ENCODE peak calls at places on chromosomes 2 and 18, in eight cellular contexts. D is AG04450, G is trophoblast cell, T is colonic mucosa, E is right cardiac atrium, I is K562, M is astrocyte, J is left ventricle myocardium inferior. X is an unnamed sample.
A peak's percentile ranks its signal among the peaks of the same experiment; 100 is the strongest.

GRCh38 chr18:59359576-59359952 is 499 bp upstream of the LMAN1 start:
- DNase-seq in M (no peak), T (no peak), D (no peak), J (no peak), E (no peak), I (no peak), G (no peak), X (no peak)

GRCh38 chr2:151730242-151730975 is 3.9 kb downstream of the NEB start:
- DNase-seq in T (no peak), J (no peak), D (no peak), E (no peak), M (peak; percentile 64), G (no peak), I (no peak), X (no peak)

GRCh38 chr2:241943961-241944575 is 74.5 kb downstream of the RTP5 start:
- DNase-seq in T (no peak), M (no peak), J (no peak), E (no peak), I (no peak), G (no peak), D (no peak), X (no peak)

GRCh38 chr18:57802166-57802868 is 798 bp downstream of the ATP8B1 start:
- DNase-seq in E (no peak), J (no peak), M (no peak), G (no peak), T (no peak), I (no peak), D (no peak), X (no peak)

GRCh38 chr2:105856576-105856975 is 111.9 kb downstream of the NCK2 start:
- DNase-seq in G (no peak), J (no peak), I (no peak), T (no peak), E (no peak), M (no peak), D (no peak), X (no peak)

GRCh38 chr2:68151037-68151436 is 6.7 kb upstream of the PNO1 start:
- DNase-seq in I (no peak), T (no peak), G (no peak), D (no peak), M (no peak), J (no peak), E (no peak), X (no peak)

GRCh38 chr2:217729426-217730058 is 273.3 kb downstream of the TNS1 start:
- DNase-seq in I (no peak), G (no peak), J (peak; percentile 60), E (peak; percentile 37), T (no peak), M (no peak), D (no peak), X (peak; percentile 56)

GRCh38 chr2:174971868-174972781 is 33.1 kb downstream of the CHN1 start:
- DNase-seq in G (peak; percentile 69), M (peak; percentile 89), E (no peak), D (peak; percentile 10), J (no peak), T (peak; percentile 68), I (no peak), X (no peak)

GRCh38 chr2:235570966-235571692 is 77.3 kb downstream of the AGAP1 start:
- DNase-seq in M (no peak), G (no peak), J (no peak), E (no peak), I (peak; percentile 25), T (no peak), D (no peak), X (no peak)

GRCh38 chr2:53896864-53897263 is 37.1 kb upstream of the GPR75 start:
- DNase-seq in J (no peak), I (no peak), G (no peak), E (no peak), T (no peak), M (peak; percentile 51), D (peak; percentile 6), X (no peak)

GRCh38 chr2:140586379-140586778 is 1544.4 kb downstream of the LRP1B start:
- DNase-seq in I (no peak), D (no peak), M (no peak), G (no peak), E (no peak), T (peak; percentile 28), J (no peak), X (no peak)

GRCh38 chr2:137411556-137411955 is 552.7 kb upstream of the HNMT start:
- DNase-seq in J (no peak), M (no peak), T (no peak), G (peak; percentile 75), E (no peak), D (no peak), I (no peak), X (no peak)

GRCh38 chr2:216659301-216659700 is 26.1 kb downstream of the IGFBP2 start:
- DNase-seq in M (no peak), E (no peak), I (no peak), J (no peak), T (no peak), D (no peak), G (no peak), X (no peak)

GRCh38 chr2:190267302-190267701 is 52.3 kb downstream of the HIBCH start:
- DNase-seq in M (peak; percentile 84), I (peak; percentile 31), G (peak; percentile 72), J (no peak), T (no peak), E (no peak), D (peak; percentile 50), X (no peak)

GRCh38 chr18:61398961-61399632 is 65.9 kb downstream of the CDH20 start:
- DNase-seq in D (peak; percentile 16), E (no peak), M (peak; percentile 73), T (no peak), G (no peak), I (no peak), J (no peak), X (no peak)

GRCh38 chr2:237733677-237734300 is 64.8 kb upstream of the RBM44 start:
- DNase-seq in I (no peak), D (no peak), J (no peak), E (no peak), M (no peak), T (no peak), G (no peak), X (no peak)

GRCh38 chr18:1760901-1761300 is 810.4 kb downstream of the METTL4 start:
- DNase-seq in G (no peak), D (no peak), E (no peak), J (no peak), T (no peak), M (peak; percentile 3), I (no peak), X (no peak)

GRCh38 chr2:37156071-37156856 is 516 bp downstream of the EIF2AK2 start:
- DNase-seq in D (no peak), G (peak; percentile 29), E (peak; percentile 78), J (peak; percentile 41), T (peak; percentile 55), I (peak; percentile 52), M (peak; percentile 62), X (peak; percentile 44)

GRCh38 chr2:2157400-2157799 is 173.7 kb downstream of the MYT1L start:
- DNase-seq in D (no peak), E (no peak), G (no peak), T (no peak), I (no peak), M (no peak), J (no peak), X (no peak)
- H3K9me3 ChIP-seq in D (peaks cover 63% of the 10 kb centered on the region), E (peaks cover 3% of the 10 kb centered on the region), G (peaks cover 7% of the 10 kb centered on the region), T (no peaks in the 10 kb centered on the region), I (peaks cover 2% of the 10 kb centered on the region), M (peaks cover 5% of the 10 kb centered on the region), J (peaks cover 18% of the 10 kb centered on the region), X (peaks cover 17% of the 10 kb centered on the region)

GRCh38 chr2:240735476-240735875 is 43.8 kb downstream of the AQP12A start:
- DNase-seq in J (no peak), E (no peak), I (no peak), D (no peak), T (no peak), G (no peak), M (no peak), X (no peak)

GRCh38 chr2:240732911-240733622 is 41.4 kb downstream of the AQP12A start:
- DNase-seq in M (no peak), T (no peak), D (no peak), J (no peak), I (no peak), E (no peak), G (no peak), X (no peak)

GRCh38 chr2:240732184-240732583 is 40.5 kb downstream of the AQP12A start:
- DNase-seq in D (no peak), I (no peak), G (no peak), M (no peak), E (no peak), J (no peak), T (no peak), X (no peak)

GRCh38 chr2:240734756-240735155 is 43.1 kb downstream of the AQP12A start:
- DNase-seq in E (no peak), M (no peak), T (no peak), I (no peak), D (no peak), G (no peak), J (no peak), X (no peak)

GRCh38 chr2:240733803-240734495 is 42.3 kb downstream of the AQP12A start:
- DNase-seq in M (no peak), G (no peak), I (no peak), J (no peak), T (no peak), D (no peak), E (no peak), X (no peak)
- H3K27me3 ChIP-seq in M (peaks cover 2% of the 10 kb centered on the region), G (no peaks in the 10 kb centered on the region), I (peaks cover 52% of the 10 kb centered on the region), J (peaks cover 70% of the 10 kb centered on the region), T (no peaks in the 10 kb centered on the region), D (peaks cover 22% of the 10 kb centered on the region), E (no peaks in the 10 kb centered on the region), X (peaks cover 23% of the 10 kb centered on the region)

DNA sequence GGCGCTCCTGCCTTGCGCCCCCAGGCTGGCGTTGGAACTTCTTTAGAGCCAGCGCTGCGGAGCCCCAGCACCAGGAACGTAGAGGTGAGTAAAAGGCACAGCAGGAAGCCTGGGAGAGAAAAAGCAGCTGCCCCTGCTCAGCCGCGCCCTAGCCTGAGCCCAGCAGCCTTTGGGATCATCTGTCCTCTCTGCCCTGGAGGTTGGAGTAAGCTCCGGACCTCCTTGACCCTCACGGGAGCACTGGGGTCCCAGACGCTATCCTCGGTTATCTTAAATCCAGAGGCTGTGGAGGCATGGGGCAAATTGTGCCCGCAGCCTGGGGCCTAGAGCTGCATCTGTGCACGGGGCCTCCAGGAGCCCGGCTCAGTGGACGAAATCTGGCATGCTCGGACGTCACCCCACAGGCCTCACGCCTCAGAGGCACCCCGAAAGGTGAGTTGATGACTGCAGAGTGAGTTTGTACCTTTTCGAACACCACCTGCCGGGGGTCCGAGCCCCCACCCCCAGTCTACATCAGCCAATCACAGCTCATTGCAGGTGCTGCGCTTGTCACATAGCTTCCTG is 1.6 kb upstream of the SLC66A2 start:
- DNase-seq in I (no peak), T (peak; percentile 69), E (no peak), D (no peak), J (no peak), G (no peak), M (no peak), X (no peak)
- H3K9me3 ChIP-seq in I (no peaks in the 10 kb centered on the region), T (no peaks in the 10 kb centered on the region), E (no peaks in the 10 kb centered on the region), D (no peaks in the 10 kb centered on the region), J (no peaks in the 10 kb centered on the region), G (peaks cover 3% of the 10 kb centered on the region), M (no peaks in the 10 kb centered on the region), X (no peaks in the 10 kb centered on the region)

DNA sequence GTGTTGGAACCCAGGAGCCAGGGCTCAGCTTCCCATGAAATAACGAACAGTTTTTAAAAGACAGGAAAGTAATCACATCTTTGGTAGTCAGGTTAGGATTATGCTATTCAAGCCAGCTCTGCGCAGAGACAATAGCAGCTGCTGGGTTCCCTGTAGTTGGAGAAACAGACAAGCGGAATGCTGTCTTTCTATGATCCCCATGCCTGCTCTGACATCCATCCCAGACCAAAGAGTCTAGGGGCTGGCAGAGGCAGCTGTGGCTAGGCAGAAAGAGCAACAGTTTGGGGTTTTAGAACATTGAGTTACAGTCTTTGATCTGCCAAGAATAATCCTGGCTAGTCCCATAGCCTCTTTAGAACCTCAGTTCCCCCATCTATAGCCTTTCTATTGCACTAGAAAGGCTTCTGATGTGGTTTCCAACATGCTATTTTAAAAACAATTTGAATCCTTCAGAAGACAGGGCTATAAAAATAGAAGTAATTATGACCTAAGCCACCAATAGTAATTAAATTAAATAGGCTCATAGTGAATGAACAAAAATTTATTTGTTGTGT is 146.8 kb downstream of the MTX2 start:
- DNase-seq in T (no peak), E (no peak), J (no peak), M (no peak), I (no peak), G (no peak), D (no peak), X (no peak)
- H3K27me3 ChIP-seq in T (no peaks in the 10 kb centered on the region), E (no peaks in the 10 kb centered on the region), J (peaks cover 28% of the 10 kb centered on the region), M (no peaks in the 10 kb centered on the region), I (peaks cover 23% of the 10 kb centered on the region), G (no peaks in the 10 kb centered on the region), D (no peaks in the 10 kb centered on the region), X (peaks cover 13% of the 10 kb centered on the region)